ENCODE peak calls at places on chromosomes 2 and 18, in four cellular contexts. T is hypothalamus; P is activated CD4-positive, alpha-beta T cell treated with anti-CD3 and anti-CD28 coated beads, Interleukin-2, amount 10 ng/mL, durations not matched to agents 24 days and 14 days; D is HT1080. K is an unnamed sample.

GRCh38 chr2:165203689-165204559 is at the start of gene SCN3A:
- DNase-seq in T (peak), P (peak), D (peak), K (peak)

GRCh38 chr2:176781570-176782217 is 430.9 kb upstream of the HNRNPA3 start:
- DNase-seq in T (no peak), P (no peak), D (peak), K (no peak)

GRCh38 chr2:3692375-3692774 is 11.0 kb upstream of the DCDC2C start:
- DNase-seq in T (no peak), P (no peak), D (peak), K (no peak)

GRCh38 chr18:77320960-77321559 is 71.4 kb downstream of the GALR1 start:
- DNase-seq in T (no peak), P (no peak), D (no peak), K (no peak)

GRCh38 chr2:15701991-15702390 is 110.3 kb downstream of the DDX1 start:
- DNase-seq in T (no peak), P (no peak), D (no peak), K (no peak)

GRCh38 chr2:37993135-37993534 is 68.0 kb downstream of the RMDN2 start:
- DNase-seq in T (no peak), P (no peak), D (no peak), K (no peak)

GRCh38 chr2:113117594-113118262 is 9.7 kb upstream of the IL1RN start:
- DNase-seq in T (no peak), P (no peak), D (peak), K (no peak)

GRCh38 chr2:241372376-241372992 is 16.4 kb downstream of the FARP2 start:
- DNase-seq in T (no peak), P (no peak), D (no peak), K (no peak)

GRCh38 chr18:7117390-7118355 is at the start of gene LAMA1:
- DNase-seq in T (peak), P (no peak), D (no peak), K (peak)

GRCh38 chr2:57906152-57906732 is 140.4 kb upstream of the VRK2 start:
- DNase-seq in T (no peak), P (peak), D (peak), K (no peak)

GRCh38 chr2:69499966-69500365 is 62.7 kb upstream of the NFU1 start:
- DNase-seq in T (no peak), P (no peak), D (no peak), K (no peak)

GRCh38 chr2:1747065-1747941 is 3.0 kb upstream of the PXDN start:
- DNase-seq in T (no peak), P (no peak), D (no peak), K (no peak)

GRCh38 chr2:73257425-73258125 is 23.5 kb downstream of the CCT7 start:
- DNase-seq in T (no peak), P (no peak), D (no peak), K (no peak)

GRCh38 chr18:78722391-78722790 is 257.2 kb upstream of the SALL3 start:
- DNase-seq in T (no peak), P (no peak), D (no peak), K (no peak)

GRCh38 chr18:9739516-9739915 is 31.4 kb downstream of the RAB31 start:
- DNase-seq in T (no peak), P (no peak), D (no peak), K (no peak)

GRCh38 chr2:10204326-10205200 is 82.0 kb downstream of the RRM2 start:
- DNase-seq in T (no peak), P (no peak), D (no peak), K (no peak)

GRCh38 chr18:3230401-3231334 is 10.9 kb upstream of the MYOM1 start:
- DNase-seq in T (no peak), P (no peak), D (peak), K (no peak)

GRCh38 chr18:13541621-13542519 is 184.5 kb downstream of the FAM210A start:
- DNase-seq in T (no peak), P (no peak), D (no peak), K (no peak)

K was measured in neural crest cell.